ENCODE peak calls at places on chromosomes 6 and 20, in nine cellular contexts. F is brain microvascular endothelial cell, X is uterus, U is heart left ventricle, Z is neuronal stem cell, W is breast epithelium, G is IMR-90, R is bronchial epithelial cell, Q is spleen. O is an unnamed sample.

GRCh38 chr6:137823826-137824501 is 43.1 kb upstream of the TNFAIP3 start:
- DNase-seq in F (peak; percentile 69), X (peak; percentile 51), U (peak; percentile 47), Z (no peak), W (no peak), G (peak; percentile 84), R (no peak), Q (no peak), O (no peak)

GRCh38 chr6:50724381-50725124 is 11.2 kb downstream of the TFAP2D start:
- DNase-seq in F (no peak), X (no peak), U (no peak), Z (no peak), W (no peak), G (no peak), R (no peak), Q (no peak), O (no peak)

GRCh38 chr6:13248053-13248452 is 80.3 kb downstream of the TBC1D7 start:
- DNase-seq in F (peak; percentile 18), X (no peak), U (no peak), Z (no peak), W (no peak), G (peak; percentile 61), R (peak; percentile 90), Q (no peak), O (peak; percentile 21)

GRCh38 chr6:22173311-22173710 is 123.5 kb downstream of the PRL start:
- DNase-seq in F (no peak), X (no peak), U (no peak), Z (no peak), W (no peak), G (no peak), R (no peak), Q (no peak), O (no peak)

GRCh38 chr6:49548613-49549304 is 1.7 kb upstream of the C6orf141 start:
- DNase-seq in F (no peak), X (no peak), U (no peak), Z (no peak), W (no peak), G (no peak), R (no peak), Q (no peak), O (no peak)

GRCh38 chr20:16580127-16580526 is 6.9 kb upstream of the KIF16B start:
- DNase-seq in F (peak; percentile 20), X (no peak), U (peak; percentile 36), Z (no peak), W (no peak), G (peak; percentile 77), R (peak; percentile 89), Q (no peak), O (peak; percentile 42)

GRCh38 chr20:34705008-34705382 is 851 bp downstream of the TP53INP2 start:
- DNase-seq in F (peak; percentile 26), X (no peak), U (no peak), Z (no peak), W (no peak), G (no peak), R (no peak), Q (no peak), O (no peak)

GRCh38 chr20:32164984-32165735 is 42.4 kb downstream of the PLAGL2 start:
- DNase-seq in F (no peak), X (peak; percentile 53), U (no peak), Z (no peak), W (no peak), G (peak; percentile 10), R (no peak), Q (peak; percentile 35), O (no peak)

GRCh38 chr6:52403627-52404026 is 16.5 kb upstream of the EFHC1 start:
- DNase-seq in F (no peak), X (no peak), U (peak; percentile 76), Z (no peak), W (peak; percentile 74), G (no peak), R (no peak), Q (no peak), O (no peak)

GRCh38 chr6:15511248-15512125 is 151.3 kb downstream of the DTNBP1 start:
- DNase-seq in F (no peak), X (no peak), U (peak; percentile 92), Z (no peak), W (no peak), G (no peak), R (no peak), Q (peak; percentile 57), O (no peak)

GRCh38 chr6:15510536-15511247 is 152.1 kb downstream of the DTNBP1 start:
- DNase-seq in F (no peak), X (no peak), U (no peak), Z (no peak), W (no peak), G (no peak), R (no peak), Q (peak; percentile 55), O (no peak)

GRCh38 chr6:15513801-15514711 is 148.8 kb downstream of the DTNBP1 start:
- DNase-seq in F (no peak), X (no peak), U (no peak), Z (no peak), W (no peak), G (no peak), R (no peak), Q (peak; percentile 67), O (no peak)

GRCh38 chr6:15513131-15513771 is 149.6 kb downstream of the DTNBP1 start:
- DNase-seq in F (no peak), X (no peak), U (no peak), Z (no peak), W (no peak), G (no peak), R (no peak), Q (peak; percentile 73), O (no peak)

DNA sequence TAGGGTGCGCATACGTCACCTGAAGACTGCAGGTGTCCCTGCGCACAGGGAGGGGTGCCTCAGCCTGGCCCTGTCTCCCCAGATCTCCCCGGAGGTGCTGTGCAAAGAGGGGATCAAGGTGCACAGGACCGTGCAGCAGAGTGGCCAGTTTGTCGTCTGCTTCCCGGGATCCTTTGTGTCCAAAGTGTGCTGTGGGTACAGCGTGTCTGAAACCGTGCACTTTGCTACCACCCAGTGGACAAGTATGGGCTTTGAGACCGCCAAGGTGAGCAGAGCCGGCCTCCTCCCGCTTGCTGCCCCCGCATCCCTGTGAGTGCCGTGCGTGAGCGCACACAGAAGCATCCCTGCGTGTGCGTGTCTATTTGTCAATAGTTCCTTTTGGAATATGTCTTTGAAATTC is 150.7 kb downstream of the DTNBP1 start:
- DNase-seq in F (no peak), X (no peak), U (no peak), Z (no peak), W (no peak), G (no peak), R (no peak), Q (peak; percentile 58), O (no peak)
- H3K36me3 ChIP-seq in F (peaks cover 25% of the 10 kb centered on the region), X (no peaks in the 10 kb centered on the region), U (peaks cover 44% of the 10 kb centered on the region), Z (peaks cover 100% of the 10 kb centered on the region), W (peaks cover 5% of the 10 kb centered on the region), G (peaks cover 71% of the 10 kb centered on the region), R (peaks cover 62% of the 10 kb centered on the region), Q (peaks cover 76% of the 10 kb centered on the region), O (peaks cover 1% of the 10 kb centered on the region)

DNA sequence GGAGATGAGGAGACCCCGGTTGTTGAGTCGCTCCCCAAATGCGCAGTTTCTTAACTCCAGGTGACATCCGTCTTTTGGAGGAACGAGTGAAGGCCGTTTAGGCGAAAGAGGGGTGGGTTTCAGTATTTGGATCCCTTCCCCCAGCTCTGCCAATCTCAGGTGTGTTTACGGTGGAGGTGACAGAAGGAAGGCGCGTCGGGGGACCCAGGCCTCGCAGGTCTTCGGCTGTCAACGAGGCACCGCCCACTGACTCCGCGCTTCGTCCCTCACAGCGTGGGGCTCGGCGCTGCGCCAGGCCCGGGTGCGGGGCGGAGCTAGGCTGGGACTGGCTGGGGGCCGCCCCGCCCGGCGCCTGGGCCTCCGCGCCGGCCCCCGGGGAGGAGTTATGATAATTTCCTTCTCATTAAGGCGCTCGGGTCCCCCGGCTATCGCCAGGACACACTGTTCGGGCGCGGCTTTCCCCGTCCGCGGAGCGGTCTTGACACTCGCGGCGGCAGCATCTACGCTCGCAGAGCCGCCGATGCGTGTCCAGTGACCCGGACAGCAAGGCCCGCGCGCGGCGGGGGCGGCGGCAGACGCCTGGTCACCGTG is at the start of gene TFAP2C:
- DNase-seq in F (peak; percentile 29), X (peak; percentile 30), U (peak; percentile 62), Z (peak; percentile 61), W (peak; percentile 85), G (no peak), R (peak; percentile 59), Q (no peak), O (no peak)
- H3K4me3 ChIP-seq in F (peak within 1 kb of the TSS; percentile 56), X (peak within 1 kb of the TSS; percentile 42), U (peak within 1 kb of the TSS; percentile 45), Z (peak within 1 kb of the TSS; percentile 73), W (peak within 1 kb of the TSS; percentile 81), G (no peak within 1 kb of the TSS), R (peak within 1 kb of the TSS; percentile 95), Q (peak within 1 kb of the TSS; percentile 39), O (peak within 1 kb of the TSS; percentile 42)

GRCh38 chr20:57220187-57221165 is 46.0 kb downstream of the BMP7 start:
- DNase-seq in F (no peak), X (no peak), U (no peak), Z (no peak), W (no peak), G (no peak), R (no peak), Q (no peak), O (no peak)

GRCh38 chr20:57224641-57225138 is 41.8 kb downstream of the BMP7 start:
- DNase-seq in F (no peak), X (no peak), U (no peak), Z (no peak), W (no peak), G (no peak), R (no peak), Q (no peak), O (no peak)

GRCh38 chr20:57222631-57222950 is 43.9 kb downstream of the BMP7 start:
- DNase-seq in F (no peak), X (no peak), U (no peak), Z (no peak), W (no peak), G (no peak), R (no peak), Q (no peak), O (no peak)

GRCh38 chr20:57223648-57224489 is 42.6 kb downstream of the BMP7 start:
- DNase-seq in F (no peak), X (no peak), U (peak; percentile 36), Z (no peak), W (no peak), G (no peak), R (no peak), Q (no peak), O (no peak)

GRCh38 chr20:57221916-57222630 is 44.4 kb downstream of the BMP7 start:
- DNase-seq in F (no peak), X (no peak), U (no peak), Z (no peak), W (no peak), G (no peak), R (no peak), Q (no peak), O (no peak)
- H3K27me3 ChIP-seq in F (no peaks in the 10 kb centered on the region), X (no peaks in the 10 kb centered on the region), U (no peaks in the 10 kb centered on the region), Z (no peaks in the 10 kb centered on the region), W (no peaks in the 10 kb centered on the region), G (no peaks in the 10 kb centered on the region), R (peaks cover 2% of the 10 kb centered on the region), Q (no peaks in the 10 kb centered on the region), O (no peaks in the 10 kb centered on the region)

DNA sequence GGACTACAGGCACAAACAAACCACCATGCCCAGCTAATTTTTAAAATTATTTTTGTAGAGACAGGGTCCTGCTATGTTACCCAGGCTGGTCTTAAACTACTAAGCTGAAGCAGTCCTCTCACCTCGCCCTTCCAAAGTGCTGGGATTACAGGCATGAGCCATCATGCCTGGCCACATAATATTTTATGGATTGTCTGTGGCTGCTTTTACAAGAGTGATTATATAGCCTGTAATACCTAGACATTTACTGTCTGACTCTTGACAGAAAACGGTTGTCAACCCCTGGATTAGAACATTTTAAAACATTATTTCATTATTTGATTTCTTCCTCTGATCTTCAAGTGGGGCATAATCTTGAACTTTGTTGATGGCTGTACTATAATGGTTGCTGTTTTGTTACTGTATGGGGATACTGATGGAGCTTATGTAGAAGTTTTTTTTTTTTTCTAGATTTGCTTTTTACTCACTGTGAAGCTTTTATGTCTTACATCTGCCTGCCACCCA is 14.3 kb downstream of the PARD6B start:
- DNase-seq in F (no peak), X (no peak), U (no peak), Z (no peak), W (no peak), G (no peak), R (no peak), Q (no peak), O (no peak)
- H3K36me3 ChIP-seq in F (no peaks in the 10 kb centered on the region), X (no peaks in the 10 kb centered on the region), U (no peaks in the 10 kb centered on the region), Z (peaks cover 33% of the 10 kb centered on the region), W (no peaks in the 10 kb centered on the region), G (no peaks in the 10 kb centered on the region), R (peaks cover 8% of the 10 kb centered on the region), Q (peaks cover 4% of the 10 kb centered on the region), O (peaks cover 2% of the 10 kb centered on the region)

O was measured in kidney epithelial cell.